ENCODE peak calls at places on chromosomes 2 and 18, in four cellular contexts. One of them, this sample, is unnamed.

GRCh38 chr2:207473203-207473865 is 56.4 kb upstream of the CREB1 start:
- DNase-seq in anterior cingulate cortex: peak
- DNase-seq in HT1080: peak
- DNase-seq in NCI-H446 treated with DMSO at 0.1 percent for 48 hours: peak
- DNase-seq in this sample: peak

GRCh38 chr2:95385570-95385984 is 16.9 kb upstream of the FAHD2A start:
- DNase-seq in anterior cingulate cortex: no peak
- DNase-seq in HT1080: no peak
- DNase-seq in NCI-H446 treated with DMSO at 0.1 percent for 48 hours: no peak
- DNase-seq in this sample: no peak

GRCh38 chr2:190822038-190822437 is 58.6 kb upstream of the GLS start:
- DNase-seq in anterior cingulate cortex: no peak
- DNase-seq in HT1080: no peak
- DNase-seq in NCI-H446 treated with DMSO at 0.1 percent for 48 hours: no peak
- DNase-seq in this sample: no peak

GRCh38 chr2:120722603-120723421 is 12.9 kb upstream of the GLI2 start:
- DNase-seq in anterior cingulate cortex: no peak
- DNase-seq in HT1080: peak
- DNase-seq in NCI-H446 treated with DMSO at 0.1 percent for 48 hours: no peak
- DNase-seq in this sample: no peak

GRCh38 chr2:32626591-32627221 is 1.1 kb upstream of the TTC27 start:
- DNase-seq in anterior cingulate cortex: no peak
- DNase-seq in HT1080: no peak
- DNase-seq in NCI-H446 treated with DMSO at 0.1 percent for 48 hours: no peak
- DNase-seq in this sample: no peak

GRCh38 chr2:162581931-162582330 is 238.0 kb downstream of the GCA start:
- DNase-seq in anterior cingulate cortex: no peak
- DNase-seq in HT1080: no peak
- DNase-seq in NCI-H446 treated with DMSO at 0.1 percent for 48 hours: no peak
- DNase-seq in this sample: no peak

GRCh38 chr2:144183744-144184143 is 336.2 kb downstream of the ZEB2 start:
- DNase-seq in anterior cingulate cortex: no peak
- DNase-seq in HT1080: no peak
- DNase-seq in NCI-H446 treated with DMSO at 0.1 percent for 48 hours: no peak
- DNase-seq in this sample: no peak

GRCh38 chr2:222180619-222181018 is 118.2 kb downstream of the PAX3 start:
- DNase-seq in anterior cingulate cortex: no peak
- DNase-seq in HT1080: peak
- DNase-seq in NCI-H446 treated with DMSO at 0.1 percent for 48 hours: no peak
- DNase-seq in this sample: no peak

GRCh38 chr18:23573020-23573419 is 13.3 kb downstream of the NPC1 start:
- DNase-seq in anterior cingulate cortex: no peak
- DNase-seq in HT1080: no peak
- DNase-seq in NCI-H446 treated with DMSO at 0.1 percent for 48 hours: no peak
- DNase-seq in this sample: no peak